ENCODE peak calls at places on chromosomes 2 and 18, in nine cellular contexts. K is NCI-H1092 treated with DMSO at 0.1 percent for 48 hours, D is iPS-NIHi11, R is WERI-Rb-1, S is foreskin melanocyte, M is hypothalamus, L is AG08395, U is LoVo, F is sigmoid colon. N is an unnamed sample.
A peak's percentile ranks its signal among the peaks of the same experiment; 100 is the strongest.

GRCh38 chr2:206639636-206640035 is 2.7 kb upstream of the FAM237A start:
- DNase-seq in K (no peak), D (no peak), R (no peak), S (no peak), M (no peak), L (no peak), U (no peak), F (no peak), N (no peak)

GRCh38 chr2:239644016-239644415 is 243.2 kb upstream of the HDAC4 start:
- DNase-seq in K (no peak), D (peak; percentile 41), R (no peak), S (peak; percentile 40), M (no peak), L (peak; percentile 42), U (no peak), F (no peak), N (peak; percentile 35)

GRCh38 chr2:105873721-105874120 is 129.0 kb downstream of the NCK2 start:
- DNase-seq in K (no peak), D (peak; percentile 65), R (no peak), S (no peak), M (no peak), L (peak; percentile 67), U (no peak), F (no peak), N (peak; percentile 37)

GRCh38 chr2:17084882-17085281 is 419.2 kb upstream of the CYRIA start:
- DNase-seq in K (no peak), D (no peak), R (no peak), S (no peak), M (no peak), L (no peak), U (no peak), F (no peak), N (no peak)

GRCh38 chr18:23049698-23050373 is 85.4 kb upstream of the CABLES1 start:
- DNase-seq in K (no peak), D (no peak), R (no peak), S (no peak), M (no peak), L (no peak), U (no peak), F (no peak), N (peak; percentile 42)

GRCh38 chr2:98026292-98026691 is 30.5 kb upstream of the TMEM131 start:
- DNase-seq in K (no peak), D (no peak), R (no peak), S (no peak), M (no peak), L (no peak), U (no peak), F (no peak), N (no peak)

GRCh38 chr2:121281694-121282093 is 3.3 kb downstream of the TFCP2L1 start:
- DNase-seq in K (no peak), D (no peak), R (no peak), S (no peak), M (no peak), L (no peak), U (no peak), F (no peak), N (no peak)

GRCh38 chr18:46623541-46623940 is 33.5 kb downstream of the LOXHD1 start:
- DNase-seq in K (no peak), D (peak; percentile 26), R (no peak), S (no peak), M (no peak), L (peak; percentile 18), U (no peak), F (no peak), N (no peak)

GRCh38 chr2:196252408-196253114 is 81.2 kb upstream of the STK17B start:
- DNase-seq in K (no peak), D (no peak), R (no peak), S (no peak), M (no peak), L (no peak), U (no peak), F (no peak), N (no peak)

GRCh38 chr2:120434487-120434886 is 88.6 kb downstream of the INHBB start:
- DNase-seq in K (no peak), D (no peak), R (no peak), S (no peak), M (no peak), L (peak; percentile 88), U (no peak), F (peak; percentile 57), N (no peak)

GRCh38 chr2:65364986-65365733 is 67.2 kb downstream of the SPRED2 start:
- DNase-seq in K (no peak), D (no peak), R (no peak), S (no peak), M (no peak), L (no peak), U (no peak), F (no peak), N (no peak)

GRCh38 chr2:196464311-196464710 is 175.2 kb upstream of the CCDC150 start:
- DNase-seq in K (no peak), D (no peak), R (no peak), S (no peak), M (no peak), L (no peak), U (no peak), F (no peak), N (no peak)

GRCh38 chr2:236855866-236856855 is 229.5 kb upstream of the COPS8 start:
- DNase-seq in K (no peak), D (no peak), R (no peak), S (no peak), M (no peak), L (no peak), U (no peak), F (peak; percentile 45), N (peak; percentile 39)

GRCh38 chr18:59420244-59420643 is 61.2 kb upstream of the LMAN1 start:
- DNase-seq in K (no peak), D (no peak), R (no peak), S (no peak), M (no peak), L (no peak), U (no peak), F (no peak), N (no peak)

GRCh38 chr2:203811491-203812221 is 55.9 kb upstream of the CTLA4 start:
- DNase-seq in K (no peak), D (no peak), R (no peak), S (peak; percentile 60), M (peak; percentile 13), L (peak; percentile 76), U (peak; percentile 94), F (peak; percentile 82), N (peak; percentile 35)

GRCh38 chr2:20966061-20966460 is 77.8 kb downstream of the APOB start:
- DNase-seq in K (no peak), D (no peak), R (no peak), S (no peak), M (no peak), L (no peak), U (no peak), F (peak; percentile 1), N (no peak)

GRCh38 chr2:7377861-7378569 is 460.8 kb downstream of the RNF144A start:
- DNase-seq in K (peak; percentile 27), D (peak; percentile 19), R (peak; percentile 81), S (no peak), M (no peak), L (no peak), U (no peak), F (peak; percentile 66), N (peak; percentile 14)

GRCh38 chr2:74267068-74267467 is 68.7 kb downstream of the MTHFD2 start:
- DNase-seq in K (no peak), D (peak; percentile 70), R (peak; percentile 65), S (no peak), M (no peak), L (no peak), U (peak; percentile 58), F (no peak), N (peak; percentile 32)

GRCh38 chr2:25194576-25195122 is 26.3 kb upstream of the POMC start:
- DNase-seq in K (no peak), D (no peak), R (no peak), S (no peak), M (no peak), L (no peak), U (no peak), F (no peak), N (peak; percentile 63)

GRCh38 chr2:43039376-43040080 is 186.9 kb downstream of the ZFP36L2 start:
- DNase-seq in K (no peak), D (no peak), R (no peak), S (no peak), M (peak; percentile 52), L (no peak), U (no peak), F (no peak), N (no peak)

GRCh38 chr18:50644807-50645206 is 84.9 kb downstream of the MAPK4 start:
- DNase-seq in K (peak; percentile 11), D (peak; percentile 65), R (peak; percentile 72), S (no peak), M (no peak), L (no peak), U (no peak), F (no peak), N (peak; percentile 86)

GRCh38 chr2:10720983-10721343 is 467 bp upstream of the ATP6V1C2 start:
- DNase-seq in K (no peak), D (peak; percentile 34), R (no peak), S (no peak), M (no peak), L (no peak), U (no peak), F (no peak), N (no peak)

GRCh38 chr18:5057348-5058012 is 139.6 kb downstream of the AKAIN1 start:
- DNase-seq in K (peak; percentile 11), D (peak; percentile 81), R (peak; percentile 69), S (peak; percentile 56), M (peak; percentile 39), L (peak; percentile 71), U (peak; percentile 67), F (peak; percentile 69), N (peak; percentile 80)

GRCh38 chr2:12844511-12844910 is 127.8 kb downstream of the TRIB2 start:
- DNase-seq in K (no peak), D (no peak), R (no peak), S (no peak), M (no peak), L (no peak), U (no peak), F (no peak), N (no peak)

GRCh38 chr2:101026253-101026701 is 24.2 kb downstream of the RPL31 start:
- DNase-seq in K (no peak), D (no peak), R (no peak), S (no peak), M (no peak), L (no peak), U (no peak), F (no peak), N (peak; percentile 10)

GRCh38 chr18:51255694-51256093 is 58.2 kb upstream of the MEX3C start:
- DNase-seq in K (no peak), D (no peak), R (no peak), S (no peak), M (no peak), L (no peak), U (no peak), F (no peak), N (no peak)

GRCh38 chr2:71609441-71609840 is 156.1 kb downstream of the DYSF start:
- DNase-seq in K (no peak), D (no peak), R (no peak), S (no peak), M (no peak), L (no peak), U (no peak), F (peak; percentile 19), N (no peak)

GRCh38 chr2:130850788-130851623 is 14.3 kb downstream of the ARHGEF4 start:
- DNase-seq in K (no peak), D (no peak), R (no peak), S (no peak), M (no peak), L (no peak), U (no peak), F (no peak), N (no peak)

GRCh38 chr18:8844721-8845148 is 139.4 kb downstream of the MTCL1 start:
- DNase-seq in K (peak; percentile 48), D (no peak), R (no peak), S (no peak), M (peak; percentile 25), L (no peak), U (no peak), F (no peak), N (no peak)

GRCh38 chr2:179104736-179105135 is 54.8 kb upstream of the CCDC141 start:
- DNase-seq in K (no peak), D (no peak), R (no peak), S (no peak), M (no peak), L (no peak), U (no peak), F (no peak), N (no peak)

GRCh38 chr18:7568426-7568825 is 1.3 kb downstream of the PTPRM start:
- DNase-seq in K (no peak), D (peak; percentile 70), R (peak; percentile 50), S (no peak), M (peak; percentile 18), L (peak; percentile 16), U (no peak), F (peak; percentile 71), N (peak; percentile 74)

N was measured in mesendoderm.